ENCODE peak calls at places on chromosomes 12 and 14, in four cellular contexts. Q is SK-N-SH, Y is GM12878, F is K562. R is an unnamed sample.

GRCh38 chr12:123595729-123596128 is 6.2 kb upstream of the DDX55 start:
- DNase-seq in F (no peak), Q (no peak), Y (no peak), R (no peak)

GRCh38 chr14:61927521-61927920 is 165.3 kb downstream of the SNAPC1 start:
- DNase-seq in Q (no peak), Y (no peak), F (no peak), R (no peak)

GRCh38 chr14:70601162-70601561 is 707 bp upstream of the MED6 start:
- DNase-seq in F (no peak), Q (no peak), Y (no peak), R (no peak)

GRCh38 chr14:35826952-35827416 is 846 bp downstream of the BRMS1L start:
- DNase-seq in F (no peak), Q (no peak), Y (no peak), R (no peak)

GRCh38 chr12:98646165-98646764 is 1.2 kb downstream of the APAF1 start:
- DNase-seq in Y (no peak), F (no peak), Q (no peak), R (no peak)

GRCh38 chr12:12788131-12788530 is 2.7 kb downstream of the APOLD1 start:
- DNase-seq in Y (no peak), F (no peak), Q (no peak), R (no peak)

GRCh38 chr14:24734917-24735500 is 101.0 kb upstream of the GZMB start:
- DNase-seq in Q (peak), Y (no peak), F (peak), R (no peak)

GRCh38 chr14:69682607-69683263 is 71.3 kb downstream of the SUSD6 start:
- DNase-seq in Y (no peak), Q (no peak), F (no peak), R (no peak)

GRCh38 chr12:62963642-62964041 is 28.7 kb upstream of the PPM1H start:
- DNase-seq in Y (no peak), F (no peak), Q (no peak), R (no peak)

GRCh38 chr12:109900752-109901580 is 892 bp downstream of the TCHP start:
- DNase-seq in Q (peak), Y (no peak), F (peak), R (peak)

GRCh38 chr12:54126696-54127537 is 61.9 kb downstream of the SMUG1 start:
- DNase-seq in F (peak), Q (peak), Y (no peak), R (no peak)

GRCh38 chr14:63375772-63376171 is 57.0 kb upstream of the GPHB5 start:
- DNase-seq in F (no peak), Y (no peak), Q (no peak), R (no peak)

GRCh38 chr12:104181313-104181712 is 34.3 kb upstream of the TXNRD1 start:
- DNase-seq in Y (no peak), F (no peak), Q (no peak), R (no peak)

GRCh38 chr14:92647499-92648279 is 100.7 kb downstream of the LGMN start:
- DNase-seq in Q (no peak), F (no peak), Y (no peak), R (no peak)

GRCh38 chr14:28754209-28754985 is 12.2 kb upstream of the FOXG1 start:
- DNase-seq in Q (peak), F (peak), Y (peak), R (no peak)

GRCh38 chr12:120199595-120200306 is 1.2 kb downstream of the RPLP0 start:
- DNase-seq in Y (no peak), F (no peak), Q (no peak), R (no peak)

GRCh38 chr12:105025890-105026289 is 39.8 kb downstream of the NOPCHAP1 start:
- DNase-seq in F (no peak), Q (no peak), Y (no peak), R (no peak)

GRCh38 chr14:55332654-55333570 is 61.7 kb downstream of the FBXO34 start:
- DNase-seq in Y (no peak), Q (no peak), F (no peak), R (no peak)

GRCh38 chr12:107207931-107208515 is 114.7 kb upstream of the CRY1 start:
- DNase-seq in F (no peak), Q (no peak), Y (no peak), R (no peak)

GRCh38 chr12:40104461-40105264 is 1.2 kb downstream of the SLC2A13 start:
- DNase-seq in Q (no peak), Y (no peak), F (peak), R (no peak)

GRCh38 chr12:20829919-20830318 is 19.4 kb downstream of the SLCO1B3 start:
- DNase-seq in Q (no peak), Y (no peak), F (no peak), R (no peak)

GRCh38 chr14:35332517-35333346 is 40.5 kb downstream of the PSMA6 start:
- DNase-seq in F (peak), Q (peak), Y (no peak), R (peak)

GRCh38 chr12:26273811-26274210 is 78.4 kb downstream of the SSPN start:
- DNase-seq in Y (no peak), F (peak), Q (no peak), R (no peak)

GRCh38 chr12:6950401-6950801 is 755 bp upstream of the PTPN6 start:
- DNase-seq in Y (no peak), F (no peak), Q (peak), R (no peak)

GRCh38 chr14:104794641-104795467 is 694 bp downstream of the AKT1 start:
- DNase-seq in Y (no peak), F (peak), Q (peak), R (no peak)

GRCh38 chr14:20612403-20612802 is 21.2 kb upstream of the RNASE12 start:
- DNase-seq in Y (no peak), F (no peak), Q (no peak), R (no peak)
- TF ChIP-seq NRF1 in Y (no peak), F (no peak), Q (no peak), R (no peak)

GRCh38 chr12:31590730-31591307 is at the start of gene DENND5B:
- DNase-seq in Q (peak), F (peak), Y (no peak), R (no peak)

GRCh38 chr12:31589582-31589895 is 1.4 kb downstream of the DENND5B start:
- DNase-seq in Q (no peak), Y (no peak), F (no peak), R (no peak)

GRCh38 chr12:31591308-31591901 is 469 bp upstream of the DENND5B start:
- DNase-seq in Y (no peak), F (no peak), Q (peak), R (no peak)

GRCh38 chr12:31588976-31589375 is 2.0 kb downstream of the DENND5B start:
- DNase-seq in Y (no peak), F (no peak), Q (no peak), R (no peak)

DNA sequence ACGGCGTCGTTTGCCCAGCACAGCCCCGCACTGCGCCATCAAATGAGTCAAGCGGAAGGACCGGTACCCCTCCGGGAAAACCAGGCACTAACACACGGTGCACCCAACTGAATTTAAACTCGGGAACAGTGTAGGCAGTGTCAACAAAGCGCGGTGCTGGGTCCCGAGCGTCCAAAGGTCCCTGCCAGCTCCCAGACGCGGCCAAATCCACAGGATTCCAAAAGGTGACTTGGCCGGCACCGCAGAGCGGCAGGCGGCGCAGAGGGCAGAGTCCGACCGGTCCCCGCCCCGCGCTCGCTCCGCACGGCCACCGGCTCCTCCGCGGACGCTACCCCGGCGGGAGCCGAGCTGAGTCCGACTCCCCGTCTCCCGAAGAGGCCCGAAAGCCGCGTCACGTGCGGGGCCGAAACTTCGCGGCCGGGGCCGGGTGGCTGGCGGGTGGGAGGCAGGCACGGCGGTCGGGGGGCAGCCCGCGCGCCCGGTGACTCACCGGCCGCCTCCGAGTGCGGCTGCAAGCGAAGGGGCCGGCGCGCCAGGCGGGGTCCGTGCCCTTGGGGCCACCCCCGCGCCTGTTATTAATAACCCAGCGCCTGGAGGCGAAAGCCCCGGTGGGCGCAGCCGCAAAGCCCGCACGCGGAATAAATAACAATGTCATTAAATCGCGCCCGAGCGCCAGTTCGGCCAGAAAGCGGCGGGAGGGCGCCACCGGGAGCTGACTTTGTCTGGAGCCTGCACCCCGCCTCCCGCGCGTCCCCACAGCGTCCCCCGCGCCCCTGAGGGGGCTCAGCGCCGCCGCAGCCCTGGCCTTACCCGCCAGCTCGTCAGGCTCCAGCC is 823 bp downstream of the DENND5B start:
- DNase-seq in F (peak), Q (peak), Y (no peak), R (no peak)
- TF ChIP-seq SIN3A in F (no peak), Q (no peak), Y (no peak), R (no peak)

GRCh38 chr12:5561057-5561456 is 129.1 kb downstream of the NTF3 start:
- DNase-seq in Y (no peak), F (no peak), Q (no peak), R (peak)
- TF ChIP-seq NRF1 in Y (no peak), F (no peak), Q (no peak), R (no peak)

GRCh38 chr14:100159107-100159864 is at the start of gene DEGS2:
- DNase-seq in F (peak), Q (peak), Y (no peak), R (peak)
- TF ChIP-seq SIN3A in F (no peak), Q (no peak), Y (no peak), R (no peak)

GRCh38 chr12:131362290-131363211 is 348.3 kb upstream of the SFSWAP start:
- DNase-seq in Y (no peak), Q (no peak), F (no peak), R (no peak)
- TF ChIP-seq NRF1 in Y (no peak), Q (no peak), F (no peak), R (no peak)

DNA sequence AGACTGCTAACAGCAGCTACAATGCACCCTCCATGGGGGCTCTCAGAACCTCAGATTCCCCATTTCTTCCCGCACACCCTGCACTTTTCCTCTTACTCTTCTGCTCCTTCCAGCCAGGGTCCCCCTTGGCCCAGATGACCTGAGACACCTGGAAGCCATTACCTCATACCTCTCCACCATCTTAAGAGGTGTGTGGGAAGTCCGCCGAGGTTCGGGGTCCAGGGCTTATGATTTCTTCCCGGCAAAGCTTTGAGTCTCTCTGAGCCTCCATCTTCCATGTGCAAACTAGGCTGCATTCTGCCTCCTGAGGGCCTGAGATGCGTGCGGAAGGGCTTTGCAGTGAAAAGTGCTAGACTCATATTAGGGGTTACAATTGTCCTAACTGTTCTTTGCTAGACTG is 5.3 kb downstream of the GSC start:
- DNase-seq in F (no peak), Q (no peak), Y (no peak), R (no peak)
- TF ChIP-seq SIN3A in F (no peak), Q (no peak), Y (no peak), R (no peak)

GRCh38 chr12:9039397-9039977 is 50.1 kb downstream of the KLRG1 start:
- DNase-seq in Y (no peak), F (peak), Q (peak), R (no peak)
- TF ChIP-seq NRF1 in Y (no peak), F (no peak), Q (no peak), R (no peak)

GRCh38 chr12:48973992-48974673 is 2.6 kb upstream of the WNT10B start:
- DNase-seq in Q (peak), F (peak), Y (no peak), R (peak)
- TF ChIP-seq SIN3A in Q (no peak), F (no peak), Y (no peak), R (no peak)

DNA sequence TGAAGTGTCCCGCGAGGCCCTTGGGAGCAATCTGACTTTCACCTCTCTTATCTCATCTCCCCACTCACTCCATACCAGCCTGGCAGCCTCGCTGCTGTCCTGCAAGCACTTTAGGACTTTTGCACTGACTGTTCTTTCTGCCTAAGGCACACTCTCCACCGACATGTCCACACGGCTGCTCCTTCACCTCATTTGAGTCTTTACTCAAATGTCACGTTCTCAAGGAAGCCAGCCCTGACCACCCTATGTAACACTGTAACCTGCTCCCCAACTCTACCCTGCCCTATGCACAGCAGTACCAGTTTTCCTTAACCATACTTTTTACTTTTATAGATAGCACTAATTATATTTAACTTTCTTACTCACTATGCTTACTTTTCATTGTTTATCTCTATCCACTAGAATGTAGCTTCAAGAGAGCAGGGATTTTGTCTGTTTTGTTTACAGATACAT is 32.0 kb downstream of the PRKD1 start:
- DNase-seq in Y (no peak), Q (no peak), F (no peak), R (no peak)
- TF ChIP-seq NRF1 in Y (no peak), Q (no peak), F (no peak), R (no peak)

GRCh38 chr14:36856095-36856878 is 194.6 kb downstream of the PAX9 start:
- DNase-seq in F (no peak), Q (no peak), Y (no peak), R (no peak)
- TF ChIP-seq SIN3A in F (no peak), Q (no peak), Y (no peak), R (no peak)